ENCODE peak calls at places on chromosome 3, in seven cellular contexts. One of them, this sample, is unnamed.

GRCh38 chr3:126617574-126617973 is 37.4 kb downstream of the TXNRD3 start:
- DNase-seq in cardiac fibroblast: no peak
- DNase-seq in heart right ventricle: no peak
- DNase-seq in foreskin fibroblast: no peak
- DNase-seq in small intestine: no peak
- DNase-seq in astrocyte of the cerebellum: no peak
- DNase-seq in GM12878: no peak
- DNase-seq in this sample: no peak

GRCh38 chr3:158727499-158728377 is 4.5 kb downstream of the RARRES1 start:
- DNase-seq in small intestine: peak; percentile 72
- DNase-seq in astrocyte of the cerebellum: peak; percentile 74
- DNase-seq in foreskin fibroblast: peak; percentile 48
- DNase-seq in heart right ventricle: peak; percentile 72
- DNase-seq in cardiac fibroblast: peak; percentile 90
- DNase-seq in GM12878: peak; percentile 26
- DNase-seq in this sample: no peak

GRCh38 chr3:170741756-170742530 is 128.1 kb downstream of the RPL22L1 start:
- DNase-seq in GM12878: no peak
- DNase-seq in cardiac fibroblast: no peak
- DNase-seq in small intestine: no peak
- DNase-seq in foreskin fibroblast: no peak
- DNase-seq in heart right ventricle: no peak
- DNase-seq in astrocyte of the cerebellum: no peak
- DNase-seq in this sample: no peak

GRCh38 chr3:108862865-108863798 is 40.5 kb downstream of the TRAT1 start:
- DNase-seq in heart right ventricle: no peak
- DNase-seq in foreskin fibroblast: no peak
- DNase-seq in astrocyte of the cerebellum: peak; percentile 54
- DNase-seq in small intestine: peak; percentile 84
- DNase-seq in GM12878: no peak
- DNase-seq in cardiac fibroblast: peak; percentile 17
- DNase-seq in this sample: peak; percentile 17

GRCh38 chr3:37904614-37905047 is 43.0 kb downstream of the CTDSPL start:
- DNase-seq in cardiac fibroblast: peak; percentile 57
- DNase-seq in astrocyte of the cerebellum: no peak
- DNase-seq in foreskin fibroblast: peak; percentile 53
- DNase-seq in GM12878: no peak
- DNase-seq in small intestine: no peak
- DNase-seq in heart right ventricle: no peak
- DNase-seq in this sample: no peak

GRCh38 chr3:154121236-154122095 is at the start of gene ARHGEF26:
- DNase-seq in small intestine: peak; percentile 87
- DNase-seq in astrocyte of the cerebellum: peak; percentile 41
- DNase-seq in cardiac fibroblast: peak; percentile 80
- DNase-seq in heart right ventricle: peak; percentile 87
- DNase-seq in foreskin fibroblast: peak; percentile 67
- DNase-seq in GM12878: no peak
- DNase-seq in this sample: no peak

GRCh38 chr3:67526246-67526645 is 128.2 kb downstream of the SUCLG2 start:
- DNase-seq in GM12878: no peak
- DNase-seq in foreskin fibroblast: peak; percentile 86
- DNase-seq in cardiac fibroblast: peak; percentile 68
- DNase-seq in astrocyte of the cerebellum: peak; percentile 97
- DNase-seq in heart right ventricle: no peak
- DNase-seq in small intestine: no peak
- DNase-seq in this sample: peak; percentile 84

GRCh38 chr3:168870892-168871291 is 775.2 kb upstream of the GOLIM4 start:
- DNase-seq in small intestine: peak; percentile 91
- DNase-seq in cardiac fibroblast: peak; percentile 8
- DNase-seq in astrocyte of the cerebellum: no peak
- DNase-seq in GM12878: no peak
- DNase-seq in foreskin fibroblast: peak; percentile 28
- DNase-seq in heart right ventricle: no peak
- DNase-seq in this sample: no peak

GRCh38 chr3:115470254-115470653 is 153.1 kb upstream of the GAP43 start:
- DNase-seq in heart right ventricle: no peak
- DNase-seq in cardiac fibroblast: no peak
- DNase-seq in GM12878: no peak
- DNase-seq in foreskin fibroblast: no peak
- DNase-seq in small intestine: no peak
- DNase-seq in astrocyte of the cerebellum: no peak
- DNase-seq in this sample: no peak

GRCh38 chr3:161489390-161489789 is 7.2 kb upstream of the OTOL1 start:
- DNase-seq in small intestine: no peak
- DNase-seq in foreskin fibroblast: no peak
- DNase-seq in astrocyte of the cerebellum: no peak
- DNase-seq in GM12878: peak; percentile 16
- DNase-seq in heart right ventricle: no peak
- DNase-seq in cardiac fibroblast: no peak
- DNase-seq in this sample: no peak

GRCh38 chr3:101061312-101061711 is 68.1 kb upstream of the ABI3BP start:
- DNase-seq in astrocyte of the cerebellum: no peak
- DNase-seq in heart right ventricle: no peak
- DNase-seq in GM12878: no peak
- DNase-seq in cardiac fibroblast: no peak
- DNase-seq in foreskin fibroblast: no peak
- DNase-seq in small intestine: no peak
- DNase-seq in this sample: no peak

GRCh38 chr3:182954553-182954952 is 25.8 kb downstream of the DCUN1D1 start:
- DNase-seq in astrocyte of the cerebellum: no peak
- DNase-seq in heart right ventricle: no peak
- DNase-seq in small intestine: no peak
- DNase-seq in cardiac fibroblast: no peak
- DNase-seq in GM12878: no peak
- DNase-seq in foreskin fibroblast: no peak
- DNase-seq in this sample: no peak

GRCh38 chr3:153400641-153401040 is 238.6 kb downstream of the RAP2B start:
- DNase-seq in heart right ventricle: no peak
- DNase-seq in small intestine: no peak
- DNase-seq in cardiac fibroblast: no peak
- DNase-seq in GM12878: no peak
- DNase-seq in astrocyte of the cerebellum: no peak
- DNase-seq in foreskin fibroblast: no peak
- DNase-seq in this sample: no peak

GRCh38 chr3:138184994-138185393 is 2.1 kb upstream of the ARMC8 start:
- DNase-seq in small intestine: no peak
- DNase-seq in astrocyte of the cerebellum: no peak
- DNase-seq in foreskin fibroblast: peak; percentile 32
- DNase-seq in cardiac fibroblast: no peak
- DNase-seq in GM12878: no peak
- DNase-seq in heart right ventricle: no peak
- DNase-seq in this sample: no peak

GRCh38 chr3:37768107-37768809 is 93.4 kb upstream of the CTDSPL start:
- DNase-seq in cardiac fibroblast: peak; percentile 67
- DNase-seq in astrocyte of the cerebellum: no peak
- DNase-seq in heart right ventricle: no peak
- DNase-seq in GM12878: no peak
- DNase-seq in small intestine: peak; percentile 28
- DNase-seq in foreskin fibroblast: no peak
- DNase-seq in this sample: no peak

GRCh38 chr3:13610006-13610570 is 61.2 kb downstream of the FBLN2 start:
- DNase-seq in GM12878: no peak
- DNase-seq in cardiac fibroblast: no peak
- DNase-seq in foreskin fibroblast: no peak
- DNase-seq in astrocyte of the cerebellum: no peak
- DNase-seq in heart right ventricle: no peak
- DNase-seq in small intestine: no peak
- DNase-seq in this sample: no peak

GRCh38 chr3:94626599-94626998 is 563.7 kb downstream of the NSUN3 start:
- DNase-seq in small intestine: no peak
- DNase-seq in cardiac fibroblast: no peak
- DNase-seq in astrocyte of the cerebellum: no peak
- DNase-seq in GM12878: no peak
- DNase-seq in foreskin fibroblast: no peak
- DNase-seq in heart right ventricle: no peak
- DNase-seq in this sample: no peak

GRCh38 chr3:113695818-113696645 is at the start of gene USF3:
- DNase-seq in foreskin fibroblast: peak; percentile 59
- DNase-seq in small intestine: peak; percentile 79
- DNase-seq in GM12878: peak; percentile 30
- DNase-seq in astrocyte of the cerebellum: no peak
- DNase-seq in cardiac fibroblast: peak; percentile 63
- DNase-seq in heart right ventricle: peak; percentile 75
- DNase-seq in this sample: no peak

DNA sequence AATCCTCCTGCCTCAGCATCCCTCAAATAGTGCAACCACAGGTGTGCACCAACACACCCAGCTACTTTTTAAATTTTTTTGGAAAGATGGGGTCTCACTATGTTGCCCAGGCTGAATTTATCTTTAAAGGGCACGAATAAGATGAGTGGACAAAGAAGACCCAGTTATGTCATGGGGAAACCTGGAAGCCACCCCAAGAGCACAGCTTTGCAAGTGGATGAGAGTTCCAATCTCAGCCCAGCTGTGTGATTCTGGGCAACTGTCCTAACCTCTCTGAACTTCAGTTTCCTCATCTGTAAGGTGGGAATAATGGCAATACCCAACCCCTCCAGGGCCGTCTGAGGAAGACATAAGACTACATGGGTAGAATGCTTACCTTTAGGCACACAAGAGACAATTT is 32.2 kb downstream of the DNAJB8 start:
- DNase-seq in small intestine: no peak
- DNase-seq in cardiac fibroblast: no peak
- DNase-seq in astrocyte of the cerebellum: no peak
- DNase-seq in GM12878: no peak
- DNase-seq in heart right ventricle: no peak
- DNase-seq in foreskin fibroblast: no peak
- DNase-seq in this sample: no peak
- H3K4me3 ChIP-seq in small intestine: no peak overlapping the region
- H3K4me3 ChIP-seq in cardiac fibroblast: no peak overlapping the region
- H3K4me3 ChIP-seq in astrocyte of the cerebellum: no peak overlapping the region
- H3K4me3 ChIP-seq in GM12878: no peak overlapping the region
- H3K4me3 ChIP-seq in heart right ventricle: no peak overlapping the region
- H3K4me3 ChIP-seq in foreskin fibroblast: no peak overlapping the region
- H3K4me3 ChIP-seq in this sample: no peak overlapping the region

GRCh38 chr3:149670742-149671492 is 13.1 kb upstream of the WWTR1 start:
- DNase-seq in astrocyte of the cerebellum: no peak
- DNase-seq in cardiac fibroblast: no peak
- DNase-seq in GM12878: no peak
- DNase-seq in heart right ventricle: no peak
- DNase-seq in small intestine: no peak
- DNase-seq in foreskin fibroblast: no peak
- DNase-seq in this sample: no peak
- H3K4me3 ChIP-seq in astrocyte of the cerebellum: no peak overlapping the region
- H3K4me3 ChIP-seq in cardiac fibroblast: no peak overlapping the region
- H3K4me3 ChIP-seq in GM12878: peak overlapping the region; percentile 4
- H3K4me3 ChIP-seq in heart right ventricle: no peak overlapping the region
- H3K4me3 ChIP-seq in small intestine: no peak overlapping the region
- H3K4me3 ChIP-seq in foreskin fibroblast: no peak overlapping the region
- H3K4me3 ChIP-seq in this sample: no peak overlapping the region

DNA sequence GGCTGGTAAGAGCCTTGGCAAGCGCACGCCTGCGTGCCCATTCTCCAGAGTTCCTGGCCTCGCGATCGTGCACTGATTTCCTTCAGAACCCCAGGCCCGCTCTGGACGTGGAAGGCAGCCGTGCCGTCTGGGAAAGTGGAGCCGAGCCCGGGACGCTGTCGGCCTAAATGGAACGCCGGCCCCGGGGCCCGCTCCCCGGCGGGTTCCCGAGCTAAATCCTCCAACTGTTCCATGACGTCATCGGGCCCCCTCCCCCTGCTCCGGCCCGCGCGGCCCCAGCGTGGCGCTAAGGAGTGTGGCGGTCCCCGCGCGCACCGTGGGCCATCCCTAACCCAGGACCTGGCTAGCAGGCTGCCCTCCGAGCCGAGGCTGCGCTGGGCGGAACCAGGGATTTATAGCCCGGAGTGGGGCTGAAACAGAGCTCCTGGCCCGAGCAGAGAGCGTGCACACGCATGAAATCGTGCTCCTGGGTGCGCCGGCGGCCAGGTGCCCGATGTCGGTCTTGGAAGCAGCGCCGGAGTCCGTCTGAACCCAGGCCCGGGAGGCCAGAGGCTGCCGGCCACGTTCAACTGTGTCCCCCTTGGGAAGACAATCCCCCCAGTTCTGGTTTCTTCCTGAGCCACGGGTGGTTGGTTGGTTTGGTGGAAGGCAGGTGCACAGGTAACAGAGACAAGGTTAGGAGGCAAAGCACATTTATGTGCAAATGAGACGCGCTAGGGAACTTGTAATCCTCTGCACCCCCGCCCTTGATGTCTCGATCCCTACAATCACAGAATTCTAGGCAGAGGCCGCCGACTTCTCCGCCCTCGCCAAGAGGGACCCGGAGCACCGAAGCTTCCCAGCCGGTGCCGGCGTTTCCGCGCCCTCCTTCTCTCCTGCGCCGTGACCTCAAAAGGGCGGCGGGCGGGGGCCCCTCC is 84.9 kb upstream of the ETV5 start:
- DNase-seq in heart right ventricle: no peak
- DNase-seq in small intestine: no peak
- DNase-seq in GM12878: no peak
- DNase-seq in foreskin fibroblast: no peak
- DNase-seq in cardiac fibroblast: no peak
- DNase-seq in astrocyte of the cerebellum: no peak
- DNase-seq in this sample: no peak
- H3K4me3 ChIP-seq in heart right ventricle: no peak overlapping the region
- H3K4me3 ChIP-seq in small intestine: no peak overlapping the region
- H3K4me3 ChIP-seq in GM12878: no peak overlapping the region
- H3K4me3 ChIP-seq in foreskin fibroblast: no peak overlapping the region
- H3K4me3 ChIP-seq in cardiac fibroblast: no peak overlapping the region
- H3K4me3 ChIP-seq in astrocyte of the cerebellum: peak overlapping the region; percentile 34
- H3K4me3 ChIP-seq in this sample: peak overlapping the region; percentile 29

GRCh38 chr3:62319570-62320243 is 53.6 kb downstream of the FEZF2 start:
- DNase-seq in GM12878: no peak
- DNase-seq in foreskin fibroblast: no peak
- DNase-seq in heart right ventricle: no peak
- DNase-seq in small intestine: no peak
- DNase-seq in astrocyte of the cerebellum: no peak
- DNase-seq in cardiac fibroblast: no peak
- DNase-seq in this sample: no peak

GRCh38 chr3:62316525-62316924 is 56.8 kb downstream of the FEZF2 start:
- DNase-seq in astrocyte of the cerebellum: no peak
- DNase-seq in heart right ventricle: no peak
- DNase-seq in foreskin fibroblast: no peak
- DNase-seq in cardiac fibroblast: no peak
- DNase-seq in GM12878: no peak
- DNase-seq in small intestine: no peak
- DNase-seq in this sample: no peak

GRCh38 chr3:62323241-62323640 is 50.1 kb downstream of the FEZF2 start:
- DNase-seq in small intestine: no peak
- DNase-seq in foreskin fibroblast: no peak
- DNase-seq in cardiac fibroblast: no peak
- DNase-seq in astrocyte of the cerebellum: no peak
- DNase-seq in heart right ventricle: no peak
- DNase-seq in GM12878: no peak
- DNase-seq in this sample: no peak

GRCh38 chr3:62318752-62319569 is 54.4 kb downstream of the FEZF2 start:
- DNase-seq in cardiac fibroblast: peak; percentile 88
- DNase-seq in astrocyte of the cerebellum: peak; percentile 51
- DNase-seq in foreskin fibroblast: peak; percentile 79
- DNase-seq in GM12878: no peak
- DNase-seq in heart right ventricle: peak; percentile 85
- DNase-seq in small intestine: peak; percentile 53
- DNase-seq in this sample: peak; percentile 55

DNA sequence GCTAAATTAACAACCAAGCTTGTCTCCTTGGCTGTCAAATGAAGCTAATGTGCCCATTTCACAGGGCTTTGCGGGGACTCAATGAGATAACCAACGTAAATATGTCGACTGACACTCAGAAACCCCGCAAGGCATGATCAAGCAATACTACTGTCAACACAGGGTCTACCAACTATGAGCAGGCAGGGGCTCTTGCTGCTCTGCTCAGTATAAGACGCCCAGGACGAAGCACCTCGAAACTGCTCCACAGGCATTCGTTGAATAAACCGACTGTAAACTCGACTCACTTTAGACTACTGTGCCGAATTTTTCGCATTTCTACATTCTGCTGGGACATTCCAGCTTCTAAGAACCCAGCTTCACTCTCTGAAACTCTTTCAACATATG is 55.0 kb downstream of the FEZF2 start:
- DNase-seq in GM12878: no peak
- DNase-seq in small intestine: no peak
- DNase-seq in cardiac fibroblast: no peak
- DNase-seq in foreskin fibroblast: no peak
- DNase-seq in heart right ventricle: no peak
- DNase-seq in astrocyte of the cerebellum: no peak
- DNase-seq in this sample: no peak
- H3K4me3 ChIP-seq in GM12878: no peak overlapping the region
- H3K4me3 ChIP-seq in small intestine: no peak overlapping the region
- H3K4me3 ChIP-seq in cardiac fibroblast: peak overlapping the region; percentile 70
- H3K4me3 ChIP-seq in foreskin fibroblast: peak overlapping the region; percentile 76
- H3K4me3 ChIP-seq in heart right ventricle: no peak overlapping the region
- H3K4me3 ChIP-seq in astrocyte of the cerebellum: peak overlapping the region; percentile 60
- H3K4me3 ChIP-seq in this sample: peak overlapping the region; percentile 75